ENCODE peak calls at places on chromosome 18, in eight cellular contexts. One of them, this sample, is unnamed.

GRCh38 chr18:28439870-28440269 is 262.9 kb upstream of the CDH2 start:
- DNase-seq in CD8-positive, alpha-beta T cell: no peak
- DNase-seq in GM12864: no peak
- DNase-seq in PC-9: no peak
- DNase-seq in transverse colon: no peak
- DNase-seq in HFF-Myc: no peak
- DNase-seq in osteoblast: no peak
- DNase-seq in keratinocyte: no peak
- DNase-seq in this sample: no peak

GRCh38 chr18:62754026-62754425 is 38.7 kb downstream of the PHLPP1 start:
- DNase-seq in PC-9: no peak
- DNase-seq in osteoblast: no peak
- DNase-seq in CD8-positive, alpha-beta T cell: no peak
- DNase-seq in keratinocyte: no peak
- DNase-seq in transverse colon: no peak
- DNase-seq in GM12864: no peak
- DNase-seq in HFF-Myc: no peak
- DNase-seq in this sample: no peak

GRCh38 chr18:35131387-35132283 is 90.4 kb downstream of the MAPRE2 start:
- DNase-seq in HFF-Myc: no peak
- DNase-seq in transverse colon: no peak
- DNase-seq in osteoblast: no peak
- DNase-seq in CD8-positive, alpha-beta T cell: no peak
- DNase-seq in keratinocyte: no peak
- DNase-seq in PC-9: no peak
- DNase-seq in GM12864: no peak
- DNase-seq in this sample: no peak

GRCh38 chr18:31760695-31761094 is at the start of gene SLC25A52:
- DNase-seq in PC-9: no peak
- DNase-seq in GM12864: no peak
- DNase-seq in osteoblast: no peak
- DNase-seq in keratinocyte: no peak
- DNase-seq in HFF-Myc: no peak
- DNase-seq in transverse colon: no peak
- DNase-seq in CD8-positive, alpha-beta T cell: no peak
- DNase-seq in this sample: no peak

GRCh38 chr18:40283560-40283959 is 1671.5 kb upstream of the PIK3C3 start:
- DNase-seq in CD8-positive, alpha-beta T cell: no peak
- DNase-seq in osteoblast: no peak
- DNase-seq in transverse colon: no peak
- DNase-seq in PC-9: no peak
- DNase-seq in HFF-Myc: no peak
- DNase-seq in GM12864: no peak
- DNase-seq in keratinocyte: no peak
- DNase-seq in this sample: no peak

GRCh38 chr18:55079481-55080350 is 120.5 kb upstream of the CCDC68 start:
- DNase-seq in GM12864: no peak
- DNase-seq in osteoblast: peak
- DNase-seq in HFF-Myc: no peak
- DNase-seq in keratinocyte: no peak
- DNase-seq in CD8-positive, alpha-beta T cell: no peak
- DNase-seq in PC-9: no peak
- DNase-seq in transverse colon: no peak
- DNase-seq in this sample: no peak

GRCh38 chr18:54775686-54776085 is 52.6 kb upstream of the RAB27B start:
- DNase-seq in CD8-positive, alpha-beta T cell: no peak
- DNase-seq in transverse colon: no peak
- DNase-seq in GM12864: no peak
- DNase-seq in osteoblast: peak
- DNase-seq in PC-9: peak
- DNase-seq in HFF-Myc: peak
- DNase-seq in keratinocyte: no peak
- DNase-seq in this sample: peak

GRCh38 chr18:63562284-63562683 is 20.1 kb downstream of the SERPINB12 start:
- DNase-seq in HFF-Myc: no peak
- DNase-seq in transverse colon: no peak
- DNase-seq in PC-9: no peak
- DNase-seq in CD8-positive, alpha-beta T cell: no peak
- DNase-seq in GM12864: no peak
- DNase-seq in keratinocyte: no peak
- DNase-seq in osteoblast: no peak
- DNase-seq in this sample: no peak

GRCh38 chr18:55269632-55270031 is 310.4 kb upstream of the CCDC68 start:
- DNase-seq in PC-9: no peak
- DNase-seq in transverse colon: no peak
- DNase-seq in keratinocyte: no peak
- DNase-seq in osteoblast: no peak
- DNase-seq in GM12864: no peak
- DNase-seq in HFF-Myc: no peak
- DNase-seq in CD8-positive, alpha-beta T cell: no peak
- DNase-seq in this sample: no peak

GRCh38 chr18:9631814-9632496 is 17.6 kb upstream of the PPP4R1 start:
- DNase-seq in GM12864: no peak
- DNase-seq in PC-9: peak
- DNase-seq in osteoblast: peak
- DNase-seq in HFF-Myc: peak
- DNase-seq in transverse colon: no peak
- DNase-seq in keratinocyte: no peak
- DNase-seq in CD8-positive, alpha-beta T cell: no peak
- DNase-seq in this sample: peak

GRCh38 chr18:28189400-28190239 is 12.7 kb upstream of the CDH2 start:
- DNase-seq in keratinocyte: peak
- DNase-seq in osteoblast: peak
- DNase-seq in PC-9: no peak
- DNase-seq in transverse colon: no peak
- DNase-seq in HFF-Myc: no peak
- DNase-seq in GM12864: peak
- DNase-seq in CD8-positive, alpha-beta T cell: no peak
- DNase-seq in this sample: peak

GRCh38 chr18:9914334-9914583 is 443 bp downstream of the VAPA start:
- DNase-seq in PC-9: no peak
- DNase-seq in osteoblast: no peak
- DNase-seq in CD8-positive, alpha-beta T cell: no peak
- DNase-seq in keratinocyte: no peak
- DNase-seq in GM12864: no peak
- DNase-seq in HFF-Myc: no peak
- DNase-seq in transverse colon: no peak
- DNase-seq in this sample: no peak

GRCh38 chr18:41751161-41751560 is 203.9 kb upstream of the PIK3C3 start:
- DNase-seq in transverse colon: no peak
- DNase-seq in osteoblast: no peak
- DNase-seq in CD8-positive, alpha-beta T cell: no peak
- DNase-seq in GM12864: no peak
- DNase-seq in keratinocyte: peak
- DNase-seq in PC-9: no peak
- DNase-seq in HFF-Myc: no peak
- DNase-seq in this sample: no peak

DNA sequence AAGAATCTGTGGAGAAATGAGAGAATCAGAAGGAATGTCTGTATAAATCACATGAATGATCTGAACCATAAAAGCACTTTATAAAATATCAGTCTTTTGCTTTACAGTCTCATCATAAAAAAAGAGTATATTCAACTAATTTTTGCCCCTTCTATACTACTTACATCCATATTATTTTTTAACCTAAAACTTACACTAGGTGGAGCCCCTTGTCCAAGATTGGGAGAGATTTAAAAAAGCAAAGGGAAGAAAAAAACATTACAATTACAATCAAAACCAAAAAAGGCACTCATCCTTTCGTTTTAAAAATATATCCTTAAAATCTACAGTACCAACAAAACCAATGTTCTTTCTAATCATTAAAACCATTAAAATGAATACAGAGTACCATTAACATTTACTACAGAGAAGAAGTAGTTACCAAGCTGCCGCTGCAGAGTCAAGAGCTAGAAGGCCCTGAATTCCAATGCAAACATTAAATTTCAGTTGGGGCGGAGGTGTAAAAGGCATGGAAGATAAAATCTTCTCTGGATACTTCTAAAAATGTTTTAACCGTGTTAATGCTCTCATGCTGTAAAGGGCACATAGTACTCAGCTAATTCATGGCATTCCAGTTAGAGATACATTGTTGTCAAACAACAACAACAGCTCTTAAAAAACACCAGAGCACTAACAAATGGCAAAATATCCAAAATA is 56.7 kb upstream of the EPB41L3 start:
- DNase-seq in keratinocyte: no peak
- DNase-seq in osteoblast: peak
- DNase-seq in CD8-positive, alpha-beta T cell: no peak
- DNase-seq in PC-9: no peak
- DNase-seq in HFF-Myc: no peak
- DNase-seq in transverse colon: no peak
- DNase-seq in GM12864: no peak
- DNase-seq in this sample: peak
- TF ChIP-seq CTCF in keratinocyte: no peak
- TF ChIP-seq CTCF in osteoblast: no peak
- TF ChIP-seq CTCF in CD8-positive, alpha-beta T cell: no peak
- TF ChIP-seq CTCF in PC-9: peak
- TF ChIP-seq CTCF in HFF-Myc: peak
- TF ChIP-seq CTCF in transverse colon: peak
- TF ChIP-seq CTCF in GM12864: no peak
- TF ChIP-seq CTCF in this sample: peak

GRCh38 chr18:50268022-50268747 is 1.9 kb upstream of the CFAP53 start:
- DNase-seq in GM12864: peak
- DNase-seq in transverse colon: peak
- DNase-seq in osteoblast: peak
- DNase-seq in PC-9: peak
- DNase-seq in CD8-positive, alpha-beta T cell: peak
- DNase-seq in HFF-Myc: no peak
- DNase-seq in keratinocyte: no peak
- DNase-seq in this sample: peak
- H3K4me3 ChIP-seq in GM12864: peak
- H3K4me3 ChIP-seq in transverse colon: peak
- H3K4me3 ChIP-seq in osteoblast: peak
- H3K4me3 ChIP-seq in PC-9: peak
- H3K4me3 ChIP-seq in CD8-positive, alpha-beta T cell: peak
- H3K4me3 ChIP-seq in HFF-Myc: peak
- H3K4me3 ChIP-seq in keratinocyte: peak
- H3K4me3 ChIP-seq in this sample: peak

GRCh38 chr18:79317718-79318117 is 78.0 kb upstream of the NFATC1 start:
- DNase-seq in PC-9: no peak
- DNase-seq in osteoblast: no peak
- DNase-seq in transverse colon: no peak
- DNase-seq in GM12864: no peak
- DNase-seq in keratinocyte: no peak
- DNase-seq in HFF-Myc: no peak
- DNase-seq in CD8-positive, alpha-beta T cell: no peak
- DNase-seq in this sample: no peak
- TF ChIP-seq CTCF in PC-9: no peak
- TF ChIP-seq CTCF in osteoblast: no peak
- TF ChIP-seq CTCF in transverse colon: no peak
- TF ChIP-seq CTCF in GM12864: peak
- TF ChIP-seq CTCF in keratinocyte: peak
- TF ChIP-seq CTCF in HFF-Myc: no peak
- TF ChIP-seq CTCF in CD8-positive, alpha-beta T cell: no peak
- TF ChIP-seq CTCF in this sample: peak

GRCh38 chr18:77366725-77367641 is 117.3 kb downstream of the GALR1 start:
- DNase-seq in HFF-Myc: no peak
- DNase-seq in CD8-positive, alpha-beta T cell: no peak
- DNase-seq in keratinocyte: no peak
- DNase-seq in osteoblast: no peak
- DNase-seq in transverse colon: peak
- DNase-seq in PC-9: no peak
- DNase-seq in GM12864: no peak
- DNase-seq in this sample: no peak
- H3K4me3 ChIP-seq in HFF-Myc: no peak
- H3K4me3 ChIP-seq in CD8-positive, alpha-beta T cell: no peak
- H3K4me3 ChIP-seq in keratinocyte: no peak
- H3K4me3 ChIP-seq in osteoblast: no peak
- H3K4me3 ChIP-seq in transverse colon: peak
- H3K4me3 ChIP-seq in PC-9: no peak
- H3K4me3 ChIP-seq in GM12864: no peak
- H3K4me3 ChIP-seq in this sample: no peak

GRCh38 chr18:59200787-59201186 is 19.2 kb upstream of the GRP start:
- DNase-seq in transverse colon: no peak
- DNase-seq in osteoblast: no peak
- DNase-seq in HFF-Myc: no peak
- DNase-seq in PC-9: no peak
- DNase-seq in GM12864: no peak
- DNase-seq in CD8-positive, alpha-beta T cell: no peak
- DNase-seq in keratinocyte: no peak
- DNase-seq in this sample: no peak
- TF ChIP-seq CTCF in transverse colon: no peak
- TF ChIP-seq CTCF in osteoblast: peak
- TF ChIP-seq CTCF in HFF-Myc: peak
- TF ChIP-seq CTCF in PC-9: no peak
- TF ChIP-seq CTCF in GM12864: no peak
- TF ChIP-seq CTCF in CD8-positive, alpha-beta T cell: no peak
- TF ChIP-seq CTCF in keratinocyte: peak
- TF ChIP-seq CTCF in this sample: no peak